ENCODE peak calls at places on chromosomes 11 and 22, in ten cellular contexts. One of them, this sample, is unnamed.
A peak's percentile ranks its signal among the peaks of the same experiment; 100 is the strongest.

GRCh38 chr22:30000566-30000965 is 79.7 kb upstream of the HORMAD2 start:
- DNase-seq in substantia nigra: no peak
- DNase-seq in fibroblast of lung: peak; percentile 83
- DNase-seq in SJSA1: no peak
- DNase-seq in heart right ventricle: no peak
- DNase-seq in aorta: no peak
- DNase-seq in effector memory CD4-positive, alpha-beta T cell: no peak
- DNase-seq in left ventricle myocardium inferior: no peak
- DNase-seq in A673: no peak
- DNase-seq in colonic mucosa: no peak
- DNase-seq in this sample: no peak

GRCh38 chr11:63567044-63567840 is 4.1 kb upstream of the PLAAT2 start:
- DNase-seq in colonic mucosa: peak; percentile 55
- DNase-seq in heart right ventricle: no peak
- DNase-seq in left ventricle myocardium inferior: no peak
- DNase-seq in substantia nigra: no peak
- DNase-seq in aorta: no peak
- DNase-seq in SJSA1: peak; percentile 99
- DNase-seq in fibroblast of lung: peak; percentile 94
- DNase-seq in A673: peak; percentile 63
- DNase-seq in effector memory CD4-positive, alpha-beta T cell: peak; percentile 73
- DNase-seq in this sample: no peak

GRCh38 chr11:88521354-88522310 is 184.1 kb upstream of the CTSC start:
- DNase-seq in fibroblast of lung: no peak
- DNase-seq in left ventricle myocardium inferior: no peak
- DNase-seq in substantia nigra: no peak
- DNase-seq in effector memory CD4-positive, alpha-beta T cell: no peak
- DNase-seq in A673: no peak
- DNase-seq in colonic mucosa: no peak
- DNase-seq in SJSA1: no peak
- DNase-seq in aorta: no peak
- DNase-seq in heart right ventricle: no peak
- DNase-seq in this sample: no peak

GRCh38 chr11:100689141-100689540 is 2.1 kb downstream of the ARHGAP42 start:
- DNase-seq in SJSA1: no peak
- DNase-seq in colonic mucosa: no peak
- DNase-seq in fibroblast of lung: no peak
- DNase-seq in heart right ventricle: no peak
- DNase-seq in A673: no peak
- DNase-seq in substantia nigra: no peak
- DNase-seq in effector memory CD4-positive, alpha-beta T cell: no peak
- DNase-seq in aorta: no peak
- DNase-seq in left ventricle myocardium inferior: no peak
- DNase-seq in this sample: no peak

GRCh38 chr11:61507962-61508824 is at the start of gene LRRC10B:
- DNase-seq in substantia nigra: no peak
- DNase-seq in heart right ventricle: no peak
- DNase-seq in SJSA1: no peak
- DNase-seq in effector memory CD4-positive, alpha-beta T cell: no peak
- DNase-seq in A673: peak; percentile 95
- DNase-seq in left ventricle myocardium inferior: no peak
- DNase-seq in fibroblast of lung: no peak
- DNase-seq in colonic mucosa: peak; percentile 84
- DNase-seq in aorta: no peak
- DNase-seq in this sample: no peak

GRCh38 chr11:133810179-133810550 is 35.1 kb downstream of the SPATA19 start:
- DNase-seq in SJSA1: no peak
- DNase-seq in colonic mucosa: no peak
- DNase-seq in heart right ventricle: no peak
- DNase-seq in substantia nigra: peak; percentile 14
- DNase-seq in aorta: no peak
- DNase-seq in left ventricle myocardium inferior: no peak
- DNase-seq in fibroblast of lung: no peak
- DNase-seq in effector memory CD4-positive, alpha-beta T cell: no peak
- DNase-seq in A673: no peak
- DNase-seq in this sample: no peak

GRCh38 chr22:19874307-19875060 is 19.8 kb upstream of the GNB1L start:
- DNase-seq in A673: peak; percentile 65
- DNase-seq in fibroblast of lung: peak; percentile 41
- DNase-seq in heart right ventricle: peak; percentile 30
- DNase-seq in colonic mucosa: peak; percentile 60
- DNase-seq in left ventricle myocardium inferior: peak; percentile 41
- DNase-seq in effector memory CD4-positive, alpha-beta T cell: no peak
- DNase-seq in SJSA1: no peak
- DNase-seq in aorta: peak; percentile 49
- DNase-seq in substantia nigra: no peak
- DNase-seq in this sample: peak; percentile 22

GRCh38 chr11:65112226-65112550 is 516 bp downstream of the TM7SF2 start:
- DNase-seq in SJSA1: no peak
- DNase-seq in heart right ventricle: no peak
- DNase-seq in effector memory CD4-positive, alpha-beta T cell: no peak
- DNase-seq in fibroblast of lung: no peak
- DNase-seq in A673: no peak
- DNase-seq in left ventricle myocardium inferior: no peak
- DNase-seq in colonic mucosa: no peak
- DNase-seq in aorta: no peak
- DNase-seq in substantia nigra: no peak
- DNase-seq in this sample: no peak

GRCh38 chr11:130522284-130522961 is 74.0 kb downstream of the ADAMTS15 start:
- DNase-seq in substantia nigra: peak; percentile 25
- DNase-seq in effector memory CD4-positive, alpha-beta T cell: no peak
- DNase-seq in A673: peak; percentile 52
- DNase-seq in aorta: peak; percentile 94
- DNase-seq in heart right ventricle: peak; percentile 91
- DNase-seq in fibroblast of lung: peak; percentile 95
- DNase-seq in SJSA1: peak; percentile 64
- DNase-seq in colonic mucosa: peak; percentile 70
- DNase-seq in left ventricle myocardium inferior: peak; percentile 94
- DNase-seq in this sample: peak; percentile 96

GRCh38 chr11:57100638-57101312 is 81.0 kb upstream of the LRRC55 start:
- DNase-seq in A673: no peak
- DNase-seq in SJSA1: no peak
- DNase-seq in effector memory CD4-positive, alpha-beta T cell: no peak
- DNase-seq in colonic mucosa: no peak
- DNase-seq in heart right ventricle: no peak
- DNase-seq in substantia nigra: no peak
- DNase-seq in fibroblast of lung: no peak
- DNase-seq in aorta: no peak
- DNase-seq in left ventricle myocardium inferior: no peak
- DNase-seq in this sample: no peak

GRCh38 chr11:10902301-10902700 is 44.4 kb upstream of the ZBED5 start:
- DNase-seq in left ventricle myocardium inferior: no peak
- DNase-seq in colonic mucosa: no peak
- DNase-seq in heart right ventricle: no peak
- DNase-seq in effector memory CD4-positive, alpha-beta T cell: no peak
- DNase-seq in substantia nigra: no peak
- DNase-seq in aorta: no peak
- DNase-seq in SJSA1: no peak
- DNase-seq in A673: no peak
- DNase-seq in fibroblast of lung: no peak
- DNase-seq in this sample: no peak
- H3K27ac ChIP-seq in left ventricle myocardium inferior: no peak overlapping the region
- H3K27ac ChIP-seq in colonic mucosa: no peak overlapping the region
- H3K27ac ChIP-seq in heart right ventricle: no peak overlapping the region
- H3K27ac ChIP-seq in effector memory CD4-positive, alpha-beta T cell: no peak overlapping the region
- H3K27ac ChIP-seq in substantia nigra: no peak overlapping the region
- H3K27ac ChIP-seq in aorta: no peak overlapping the region
- H3K27ac ChIP-seq in SJSA1: no peak overlapping the region
- H3K27ac ChIP-seq in A673: no peak overlapping the region
- H3K27ac ChIP-seq in fibroblast of lung: no peak overlapping the region
- H3K27ac ChIP-seq in this sample: peak overlapping the region; percentile 91

DNA sequence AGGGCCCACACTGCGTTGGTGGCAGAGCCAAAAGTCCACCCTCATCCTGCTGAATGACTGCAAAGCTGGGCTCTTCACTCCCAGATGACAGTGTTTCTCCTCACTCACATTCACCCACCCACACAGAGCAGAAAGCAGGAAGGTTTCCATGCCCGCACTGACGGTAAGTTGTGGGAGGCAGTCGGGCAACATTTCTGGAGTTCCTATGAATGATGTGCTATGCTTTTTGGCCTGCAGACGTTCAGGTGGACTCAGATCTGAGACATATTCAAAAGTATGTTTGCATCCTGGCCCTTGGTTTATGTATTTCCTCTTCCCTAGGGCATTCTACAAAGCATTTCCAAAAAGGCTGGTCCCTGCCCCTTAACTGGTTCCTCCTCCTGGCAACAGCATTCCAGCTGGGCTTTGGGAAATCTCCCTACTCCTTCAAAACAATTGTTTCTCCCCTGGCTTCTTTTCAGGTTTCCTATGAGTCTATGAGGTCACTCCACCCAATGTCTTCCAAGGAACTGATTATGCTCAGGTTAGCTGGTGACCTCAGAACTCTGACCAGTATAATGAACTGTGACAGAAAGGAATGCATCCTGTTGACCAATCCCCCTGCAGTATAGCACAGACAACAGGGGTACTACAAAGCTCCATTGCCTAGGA is 36.4 kb downstream of the PACSIN2 start:
- DNase-seq in SJSA1: no peak
- DNase-seq in colonic mucosa: no peak
- DNase-seq in fibroblast of lung: peak; percentile 81
- DNase-seq in left ventricle myocardium inferior: no peak
- DNase-seq in A673: no peak
- DNase-seq in substantia nigra: no peak
- DNase-seq in heart right ventricle: no peak
- DNase-seq in effector memory CD4-positive, alpha-beta T cell: no peak
- DNase-seq in aorta: no peak
- DNase-seq in this sample: no peak
- H3K27ac ChIP-seq in SJSA1: no peak overlapping the region
- H3K27ac ChIP-seq in colonic mucosa: peak overlapping the region; percentile 26
- H3K27ac ChIP-seq in fibroblast of lung: peak overlapping the region; percentile 13
- H3K27ac ChIP-seq in left ventricle myocardium inferior: peak overlapping the region; percentile 83
- H3K27ac ChIP-seq in A673: no peak overlapping the region
- H3K27ac ChIP-seq in substantia nigra: no peak overlapping the region
- H3K27ac ChIP-seq in heart right ventricle: peak overlapping the region; percentile 41
- H3K27ac ChIP-seq in effector memory CD4-positive, alpha-beta T cell: no peak overlapping the region
- H3K27ac ChIP-seq in aorta: peak overlapping the region; percentile 47
- H3K27ac ChIP-seq in this sample: peak overlapping the region; percentile 66

GRCh38 chr11:118921929-118922744 is 3.6 kb downstream of the BCL9L start:
- DNase-seq in left ventricle myocardium inferior: peak; percentile 87
- DNase-seq in colonic mucosa: peak; percentile 87
- DNase-seq in A673: peak; percentile 51
- DNase-seq in effector memory CD4-positive, alpha-beta T cell: no peak
- DNase-seq in aorta: peak; percentile 93
- DNase-seq in substantia nigra: peak; percentile 65
- DNase-seq in fibroblast of lung: peak; percentile 66
- DNase-seq in SJSA1: no peak
- DNase-seq in heart right ventricle: peak; percentile 89
- DNase-seq in this sample: peak; percentile 95
- H3K27ac ChIP-seq in left ventricle myocardium inferior: peak overlapping the region; percentile 96
- H3K27ac ChIP-seq in colonic mucosa: peak overlapping the region; percentile 100
- H3K27ac ChIP-seq in A673: peak overlapping the region; percentile 78
- H3K27ac ChIP-seq in effector memory CD4-positive, alpha-beta T cell: peak overlapping the region; percentile 98
- H3K27ac ChIP-seq in aorta: peak overlapping the region; percentile 83
- H3K27ac ChIP-seq in substantia nigra: peak overlapping the region; percentile 72
- H3K27ac ChIP-seq in fibroblast of lung: peak overlapping the region; percentile 99
- H3K27ac ChIP-seq in SJSA1: no peak overlapping the region
- H3K27ac ChIP-seq in heart right ventricle: peak overlapping the region; percentile 98
- H3K27ac ChIP-seq in this sample: peak overlapping the region; percentile 98

GRCh38 chr11:126404367-126404766 is 48.9 kb downstream of the ST3GAL4 start:
- DNase-seq in effector memory CD4-positive, alpha-beta T cell: no peak
- DNase-seq in aorta: no peak
- DNase-seq in colonic mucosa: no peak
- DNase-seq in substantia nigra: no peak
- DNase-seq in left ventricle myocardium inferior: no peak
- DNase-seq in A673: no peak
- DNase-seq in fibroblast of lung: no peak
- DNase-seq in SJSA1: no peak
- DNase-seq in heart right ventricle: no peak
- DNase-seq in this sample: no peak

GRCh38 chr11:126403039-126403438 is 47.6 kb downstream of the ST3GAL4 start:
- DNase-seq in colonic mucosa: peak; percentile 90
- DNase-seq in substantia nigra: no peak
- DNase-seq in A673: no peak
- DNase-seq in aorta: no peak
- DNase-seq in heart right ventricle: no peak
- DNase-seq in fibroblast of lung: no peak
- DNase-seq in left ventricle myocardium inferior: no peak
- DNase-seq in effector memory CD4-positive, alpha-beta T cell: no peak
- DNase-seq in SJSA1: peak; percentile 43
- DNase-seq in this sample: no peak

GRCh38 chr11:126405906-126406305 is 50.4 kb downstream of the ST3GAL4 start:
- DNase-seq in left ventricle myocardium inferior: no peak
- DNase-seq in heart right ventricle: no peak
- DNase-seq in A673: no peak
- DNase-seq in aorta: no peak
- DNase-seq in fibroblast of lung: no peak
- DNase-seq in SJSA1: no peak
- DNase-seq in colonic mucosa: peak; percentile 83
- DNase-seq in effector memory CD4-positive, alpha-beta T cell: no peak
- DNase-seq in substantia nigra: no peak
- DNase-seq in this sample: no peak

GRCh38 chr11:126405374-126405773 is 49.9 kb downstream of the ST3GAL4 start:
- DNase-seq in aorta: no peak
- DNase-seq in substantia nigra: no peak
- DNase-seq in fibroblast of lung: no peak
- DNase-seq in heart right ventricle: no peak
- DNase-seq in colonic mucosa: peak; percentile 90
- DNase-seq in A673: no peak
- DNase-seq in effector memory CD4-positive, alpha-beta T cell: no peak
- DNase-seq in left ventricle myocardium inferior: no peak
- DNase-seq in SJSA1: no peak
- DNase-seq in this sample: peak; percentile 14

GRCh38 chr11:126403658-126404057 is 48.2 kb downstream of the ST3GAL4 start:
- DNase-seq in A673: no peak
- DNase-seq in left ventricle myocardium inferior: no peak
- DNase-seq in substantia nigra: no peak
- DNase-seq in heart right ventricle: no peak
- DNase-seq in colonic mucosa: no peak
- DNase-seq in effector memory CD4-positive, alpha-beta T cell: no peak
- DNase-seq in fibroblast of lung: peak; percentile 16
- DNase-seq in aorta: no peak
- DNase-seq in SJSA1: no peak
- DNase-seq in this sample: no peak
- H3K27ac ChIP-seq in A673: no peak overlapping the region
- H3K27ac ChIP-seq in left ventricle myocardium inferior: no peak overlapping the region
- H3K27ac ChIP-seq in substantia nigra: peak overlapping the region; percentile 20
- H3K27ac ChIP-seq in heart right ventricle: no peak overlapping the region
- H3K27ac ChIP-seq in colonic mucosa: peak overlapping the region; percentile 80
- H3K27ac ChIP-seq in effector memory CD4-positive, alpha-beta T cell: no peak overlapping the region
- H3K27ac ChIP-seq in fibroblast of lung: no peak overlapping the region
- H3K27ac ChIP-seq in aorta: no peak overlapping the region
- H3K27ac ChIP-seq in SJSA1: no peak overlapping the region
- H3K27ac ChIP-seq in this sample: no peak overlapping the region

This sample was measured in psoas muscle.